ENCODE peak calls at places on chromosomes 16 and 17, in six cellular contexts. M is brain microvascular endothelial cell; L is cardiac fibroblast; B is LoVo; D is activated CD8-positive, alpha-beta T cell treated with anti-CD3 and anti-CD28 coated beads for 36 hours; P is LHCN-M2. K is an unnamed sample.

GRCh38 chr17:2721603-2722002 is 10.0 kb upstream of the CLUH start:
- DNase-seq in M (no peak), P (no peak), L (no peak), D (peak), B (no peak), K (no peak)

GRCh38 chr17:72165202-72165972 is 44.6 kb downstream of the SOX9 start:
- DNase-seq in P (no peak), B (no peak), M (no peak), L (no peak), D (no peak), K (no peak)

GRCh38 chr17:35073183-35073790 is 9.8 kb upstream of the RFFL start:
- DNase-seq in M (no peak), P (no peak), D (peak), L (no peak), B (no peak), K (no peak)

GRCh38 chr16:49639739-49640388 is 216.0 kb downstream of the ZNF423 start:
- DNase-seq in P (no peak), L (peak), B (no peak), D (no peak), M (peak), K (peak)

GRCh38 chr17:68514809-68515208 is 2.6 kb downstream of the PRKAR1A start:
- DNase-seq in M (peak), B (no peak), P (peak), L (peak), D (no peak), K (no peak)

GRCh38 chr17:27402943-27403342 is 53.3 kb upstream of the KSR1 start:
- DNase-seq in P (no peak), M (no peak), D (no peak), B (no peak), L (no peak), K (no peak)

GRCh38 chr17:51439395-51440229 is 179.3 kb downstream of the UTP18 start:
- DNase-seq in D (no peak), P (no peak), B (no peak), L (peak), M (peak), K (no peak)

GRCh38 chr17:53627511-53627910 is 195.2 kb upstream of the KIF2B start:
- DNase-seq in L (peak), M (no peak), D (no peak), B (no peak), P (peak), K (peak)

GRCh38 chr16:180101-180920 is at the start of gene HBQ1:
- DNase-seq in D (peak), P (no peak), B (no peak), L (peak), M (no peak), K (no peak)

GRCh38 chr17:80524150-80524712 is 20.4 kb upstream of the RPTOR start:
- DNase-seq in D (no peak), B (no peak), L (no peak), M (no peak), P (no peak), K (no peak)

GRCh38 chr16:64278196-64278595 is 843.7 kb downstream of the CDH11 start:
- DNase-seq in P (peak), M (peak), L (peak), D (no peak), B (no peak), K (no peak)

GRCh38 chr17:16470302-16470701 is 21.7 kb downstream of the LRRC75A start:
- DNase-seq in D (no peak), L (no peak), M (no peak), B (no peak), P (no peak), K (no peak)

GRCh38 chr17:62179525-62180161 is 114.6 kb upstream of the MED13 start:
- DNase-seq in P (peak), B (peak), L (peak), M (peak), D (no peak), K (peak)

GRCh38 chr16:3147757-3148104 is 12.9 kb downstream of the ZNF213 start:
- DNase-seq in L (no peak), P (no peak), M (no peak), D (no peak), B (no peak), K (no peak)

GRCh38 chr17:33778505-33779398 is 476.3 kb upstream of the CCL2 start:
- DNase-seq in P (peak), D (peak), M (peak), L (peak), B (peak), K (peak)

GRCh38 chr16:65070831-65071230 is 51.0 kb downstream of the CDH11 start:
- DNase-seq in P (peak), B (peak), M (peak), L (peak), D (no peak), K (peak)

GRCh38 chr17:30530346-30531025 is 53.3 kb downstream of the GOSR1 start:
- DNase-seq in L (peak), P (no peak), D (no peak), B (no peak), M (peak), K (no peak)

GRCh38 chr16:11698271-11698689 is 30.0 kb downstream of the SNN start:
- DNase-seq in P (no peak), B (no peak), L (peak), D (peak), M (peak), K (no peak)

GRCh38 chr16:78396046-78396445 is 296.6 kb downstream of the WWOX start:
- DNase-seq in P (no peak), L (no peak), M (no peak), B (no peak), D (no peak), K (no peak)

GRCh38 chr16:10892782-10893181 is 15.8 kb downstream of the CIITA start:
- DNase-seq in P (no peak), B (no peak), D (no peak), L (no peak), M (no peak), K (no peak)

GRCh38 chr17:62755139-62755851 is 52.8 kb downstream of the MARCHF10 start:
- DNase-seq in P (no peak), L (peak), D (no peak), M (no peak), B (no peak), K (no peak)

GRCh38 chr16:59021751-59022150 is 287.6 kb upstream of the GOT2 start:
- DNase-seq in L (no peak), B (no peak), M (no peak), D (no peak), P (peak), K (no peak)

GRCh38 chr17:66531826-66532439 is 229.5 kb downstream of the PRKCA start:
- DNase-seq in P (peak), B (no peak), M (no peak), D (no peak), L (peak), K (no peak)

GRCh38 chr16:88977028-88977844 is at the start of gene CBFA2T3:
- DNase-seq in B (no peak), P (no peak), L (no peak), M (no peak), D (no peak), K (peak)

GRCh38 chr17:81349397-81350319 is 45.6 kb upstream of the BAHCC1 start:
- DNase-seq in L (no peak), M (no peak), P (peak), D (no peak), B (no peak), K (peak)

GRCh38 chr16:10493276-10493675 is 87.1 kb downstream of the EMP2 start:
- DNase-seq in D (no peak), L (no peak), P (peak), B (no peak), M (no peak), K (peak)